ENCODE peak calls at places on chromosomes 2 and 18, in eight cellular contexts. One of them, this sample, is unnamed.

GRCh38 chr2:40719414-40719813 is 267.5 kb upstream of the SLC8A1 start:
- DNase-seq in non-pigmented ciliary epithelial cell: no peak
- DNase-seq in activated gamma-delta T cell: no peak
- DNase-seq in NCI-H1694: no peak
- DNase-seq in NCI-H2171 treated with DMSO at 0.1 percent for 48 hours: no peak
- DNase-seq in NCI-H1105 treated with DMSO at 0.1 percent for 48 hours: no peak
- DNase-seq in effector CD8-positive, alpha-beta T cell: no peak
- DNase-seq in HCT116: no peak
- DNase-seq in this sample: no peak

GRCh38 chr2:172893654-172894053 is 158.0 kb downstream of the RAPGEF4 start:
- DNase-seq in effector CD8-positive, alpha-beta T cell: no peak
- DNase-seq in activated gamma-delta T cell: no peak
- DNase-seq in HCT116: no peak
- DNase-seq in NCI-H1694: no peak
- DNase-seq in NCI-H1105 treated with DMSO at 0.1 percent for 48 hours: no peak
- DNase-seq in NCI-H2171 treated with DMSO at 0.1 percent for 48 hours: no peak
- DNase-seq in non-pigmented ciliary epithelial cell: no peak
- DNase-seq in this sample: no peak

GRCh38 chr18:79698668-79699335 is 19.2 kb downstream of the CTDP1 start:
- DNase-seq in NCI-H2171 treated with DMSO at 0.1 percent for 48 hours: no peak
- DNase-seq in activated gamma-delta T cell: no peak
- DNase-seq in effector CD8-positive, alpha-beta T cell: no peak
- DNase-seq in NCI-H1105 treated with DMSO at 0.1 percent for 48 hours: no peak
- DNase-seq in NCI-H1694: no peak
- DNase-seq in non-pigmented ciliary epithelial cell: no peak
- DNase-seq in HCT116: no peak
- DNase-seq in this sample: no peak

GRCh38 chr2:137161250-137161649 is 395.9 kb downstream of the THSD7B start:
- DNase-seq in NCI-H1694: no peak
- DNase-seq in HCT116: no peak
- DNase-seq in NCI-H2171 treated with DMSO at 0.1 percent for 48 hours: no peak
- DNase-seq in non-pigmented ciliary epithelial cell: no peak
- DNase-seq in activated gamma-delta T cell: no peak
- DNase-seq in effector CD8-positive, alpha-beta T cell: no peak
- DNase-seq in NCI-H1105 treated with DMSO at 0.1 percent for 48 hours: no peak
- DNase-seq in this sample: no peak

GRCh38 chr2:98936133-98936916 is at the start of gene CRACDL:
- DNase-seq in HCT116: no peak
- DNase-seq in NCI-H1694: no peak
- DNase-seq in NCI-H2171 treated with DMSO at 0.1 percent for 48 hours: peak
- DNase-seq in non-pigmented ciliary epithelial cell: no peak
- DNase-seq in NCI-H1105 treated with DMSO at 0.1 percent for 48 hours: peak
- DNase-seq in effector CD8-positive, alpha-beta T cell: no peak
- DNase-seq in activated gamma-delta T cell: no peak
- DNase-seq in this sample: peak

GRCh38 chr2:118697771-118698170 is 149.7 kb downstream of the EN1 start:
- DNase-seq in HCT116: no peak
- DNase-seq in non-pigmented ciliary epithelial cell: no peak
- DNase-seq in NCI-H1105 treated with DMSO at 0.1 percent for 48 hours: no peak
- DNase-seq in NCI-H1694: no peak
- DNase-seq in NCI-H2171 treated with DMSO at 0.1 percent for 48 hours: no peak
- DNase-seq in activated gamma-delta T cell: no peak
- DNase-seq in effector CD8-positive, alpha-beta T cell: no peak
- DNase-seq in this sample: no peak

GRCh38 chr2:217370391-217370790 is 510.5 kb upstream of the TNP1 start:
- DNase-seq in activated gamma-delta T cell: no peak
- DNase-seq in HCT116: peak
- DNase-seq in NCI-H2171 treated with DMSO at 0.1 percent for 48 hours: no peak
- DNase-seq in NCI-H1694: no peak
- DNase-seq in non-pigmented ciliary epithelial cell: peak
- DNase-seq in NCI-H1105 treated with DMSO at 0.1 percent for 48 hours: no peak
- DNase-seq in effector CD8-positive, alpha-beta T cell: no peak
- DNase-seq in this sample: no peak

GRCh38 chr2:239832101-239832994 is 192.8 kb downstream of the NDUFA10 start:
- DNase-seq in NCI-H1105 treated with DMSO at 0.1 percent for 48 hours: no peak
- DNase-seq in NCI-H2171 treated with DMSO at 0.1 percent for 48 hours: peak
- DNase-seq in NCI-H1694: no peak
- DNase-seq in activated gamma-delta T cell: no peak
- DNase-seq in non-pigmented ciliary epithelial cell: no peak
- DNase-seq in effector CD8-positive, alpha-beta T cell: no peak
- DNase-seq in HCT116: no peak
- DNase-seq in this sample: peak

GRCh38 chr2:70948350-70949003 is 12.8 kb downstream of the ATP6V1B1 start:
- DNase-seq in effector CD8-positive, alpha-beta T cell: peak
- DNase-seq in HCT116: peak
- DNase-seq in NCI-H2171 treated with DMSO at 0.1 percent for 48 hours: peak
- DNase-seq in activated gamma-delta T cell: no peak
- DNase-seq in NCI-H1105 treated with DMSO at 0.1 percent for 48 hours: peak
- DNase-seq in non-pigmented ciliary epithelial cell: no peak
- DNase-seq in NCI-H1694: peak
- DNase-seq in this sample: peak